ENCODE peak calls at places on chromosome 9, in six cellular contexts. D is GM19239, S is B cell, Y is NCI-H446, T is neural progenitor cell, R is astrocyte of the spinal cord. J is an unnamed sample.

GRCh38 chr9:32954642-32955041 is 46.8 kb downstream of the APTX start:
- DNase-seq in D (no peak), S (no peak), Y (no peak), T (no peak), R (peak), J (peak)

GRCh38 chr9:98906273-98907040 is 37.2 kb upstream of the COL15A1 start:
- DNase-seq in D (no peak), S (no peak), Y (peak), T (no peak), R (no peak), J (peak)

GRCh38 chr9:133741716-133742115 is 3.6 kb upstream of the SARDH start:
- DNase-seq in D (no peak), S (no peak), Y (no peak), T (no peak), R (no peak), J (no peak)

GRCh38 chr9:132040808-132041207 is 38.9 kb downstream of the MED27 start:
- DNase-seq in D (no peak), S (no peak), Y (peak), T (no peak), R (no peak), J (no peak)

GRCh38 chr9:114448706-114449105 is 56.6 kb downstream of the WHRN start:
- DNase-seq in D (no peak), S (no peak), Y (no peak), T (no peak), R (peak), J (peak)

GRCh38 chr9:128152133-128152780 is 3.0 kb downstream of the LCN2 start:
- DNase-seq in D (no peak), S (no peak), Y (no peak), T (no peak), R (no peak), J (no peak)

GRCh38 chr9:130138791-130139190 is 33.4 kb upstream of the NCS1 start:
- DNase-seq in D (no peak), S (no peak), Y (peak), T (no peak), R (peak), J (peak)

GRCh38 chr9:99114846-99115500 is 10.1 kb downstream of the TGFBR1 start:
- DNase-seq in D (no peak), S (no peak), Y (no peak), T (no peak), R (no peak), J (no peak)

GRCh38 chr9:1238407-1238806 is 188.2 kb downstream of the DMRT2 start:
- DNase-seq in D (no peak), S (no peak), Y (no peak), T (no peak), R (no peak), J (no peak)

GRCh38 chr9:88197781-88198345 is 59.6 kb upstream of the SPATA31C2 start:
- DNase-seq in D (no peak), S (no peak), Y (no peak), T (no peak), R (peak), J (peak)

GRCh38 chr9:105171589-105171988 is 72.9 kb upstream of the SLC44A1 start:
- DNase-seq in D (no peak), S (no peak), Y (no peak), T (no peak), R (no peak), J (no peak)

GRCh38 chr9:136171009-136171800 is 33.7 kb downstream of the LHX3 start:
- DNase-seq in D (no peak), S (no peak), Y (no peak), T (peak), R (peak), J (no peak)

GRCh38 chr9:68709291-68709970 is 4.4 kb downstream of the PIP5K1B start:
- DNase-seq in D (no peak), S (no peak), Y (no peak), T (no peak), R (no peak), J (no peak)

GRCh38 chr9:1047605-1048235 is 2.4 kb upstream of the DMRT2 start:
- DNase-seq in D (no peak), S (no peak), Y (no peak), T (no peak), R (no peak), J (no peak)

GRCh38 chr9:128098936-128099931 is 28.3 kb downstream of the PTGES2 start:
- DNase-seq in D (no peak), S (no peak), Y (no peak), T (no peak), R (no peak), J (peak)

GRCh38 chr9:126965541-126966428 is 51.2 kb downstream of the RALGPS1 start:
- DNase-seq in D (peak), S (no peak), Y (peak), T (peak), R (peak), J (peak)

GRCh38 chr9:126618590-126619335 is 5.0 kb downstream of the LMX1B start:
- DNase-seq in D (no peak), S (no peak), Y (no peak), T (peak), R (no peak), J (no peak)

GRCh38 chr9:98709968-98710965 is 1.5 kb upstream of the GABBR2 start:
- DNase-seq in D (no peak), S (no peak), Y (no peak), T (peak), R (peak), J (peak)

GRCh38 chr9:3992924-3993323 is 306.9 kb downstream of the GLIS3 start:
- DNase-seq in D (no peak), S (no peak), Y (peak), T (no peak), R (peak), J (peak)

GRCh38 chr9:114377046-114377445 is 10.7 kb downstream of the AKNA start:
- DNase-seq in D (no peak), S (no peak), Y (no peak), T (no peak), R (no peak), J (no peak)

GRCh38 chr9:131019387-131020239 is 10.6 kb downstream of the LAMC3 start:
- DNase-seq in D (no peak), S (no peak), Y (no peak), T (no peak), R (no peak), J (no peak)